ENCODE peak calls at places on chromosomes 12 and 14, in seven cellular contexts. One of them, this sample, is unnamed.

GRCh38 chr14:85010186-85010585 is 519.8 kb upstream of the FLRT2 start:
- DNase-seq in AG08396: no peak
- DNase-seq in HEK293T: no peak
- DNase-seq in heart right ventricle: no peak
- DNase-seq in OCI-LY7: no peak
- DNase-seq in HL-60: no peak
- DNase-seq in IMR-90: no peak
- DNase-seq in this sample: no peak

GRCh38 chr14:90599748-90600507 is 203.1 kb downstream of the CALM1 start:
- DNase-seq in AG08396: no peak
- DNase-seq in HEK293T: no peak
- DNase-seq in heart right ventricle: no peak
- DNase-seq in OCI-LY7: no peak
- DNase-seq in HL-60: no peak
- DNase-seq in IMR-90: peak; percentile 46
- DNase-seq in this sample: no peak

GRCh38 chr14:70098257-70098809 is 90.4 kb downstream of the SLC8A3 start:
- DNase-seq in AG08396: no peak
- DNase-seq in HEK293T: no peak
- DNase-seq in heart right ventricle: no peak
- DNase-seq in OCI-LY7: no peak
- DNase-seq in HL-60: no peak
- DNase-seq in IMR-90: no peak
- DNase-seq in this sample: no peak

GRCh38 chr14:58026967-58027366 is 125.0 kb downstream of the ARMH4 start:
- DNase-seq in AG08396: no peak
- DNase-seq in HEK293T: no peak
- DNase-seq in heart right ventricle: no peak
- DNase-seq in OCI-LY7: no peak
- DNase-seq in HL-60: no peak
- DNase-seq in IMR-90: no peak
- DNase-seq in this sample: no peak

GRCh38 chr14:99732436-99733220 is 48.5 kb downstream of the CYP46A1 start:
- DNase-seq in AG08396: no peak
- DNase-seq in HEK293T: no peak
- DNase-seq in heart right ventricle: no peak
- DNase-seq in OCI-LY7: no peak
- DNase-seq in HL-60: no peak
- DNase-seq in IMR-90: no peak
- DNase-seq in this sample: no peak

GRCh38 chr12:91189526-91189925 is 6.9 kb upstream of the DCN start:
- DNase-seq in AG08396: no peak
- DNase-seq in HEK293T: no peak
- DNase-seq in heart right ventricle: no peak
- DNase-seq in OCI-LY7: no peak
- DNase-seq in HL-60: no peak
- DNase-seq in IMR-90: peak; percentile 65
- DNase-seq in this sample: no peak

GRCh38 chr14:99265571-99265970 is 6.4 kb downstream of the BCL11B start:
- DNase-seq in AG08396: no peak
- DNase-seq in HEK293T: no peak
- DNase-seq in heart right ventricle: no peak
- DNase-seq in OCI-LY7: no peak
- DNase-seq in HL-60: no peak
- DNase-seq in IMR-90: no peak
- DNase-seq in this sample: no peak

GRCh38 chr12:100234591-100235304 is 32.1 kb downstream of the DEPDC4 start:
- DNase-seq in AG08396: peak; percentile 28
- DNase-seq in HEK293T: peak; percentile 23
- DNase-seq in heart right ventricle: no peak
- DNase-seq in OCI-LY7: peak; percentile 53
- DNase-seq in HL-60: no peak
- DNase-seq in IMR-90: peak; percentile 86
- DNase-seq in this sample: no peak

GRCh38 chr12:126384029-126384564 is 1318.9 kb downstream of the AACS start:
- DNase-seq in AG08396: no peak
- DNase-seq in HEK293T: no peak
- DNase-seq in heart right ventricle: no peak
- DNase-seq in OCI-LY7: no peak
- DNase-seq in HL-60: no peak
- DNase-seq in IMR-90: no peak
- DNase-seq in this sample: no peak

GRCh38 chr14:104936361-104937155 is 11.9 kb downstream of the PLD4 start:
- DNase-seq in AG08396: peak; percentile 8
- DNase-seq in HEK293T: no peak
- DNase-seq in heart right ventricle: no peak
- DNase-seq in OCI-LY7: no peak
- DNase-seq in HL-60: no peak
- DNase-seq in IMR-90: no peak
- DNase-seq in this sample: no peak

GRCh38 chr14:56996721-56997399 is 186.6 kb upstream of the OTX2 start:
- DNase-seq in AG08396: no peak
- DNase-seq in HEK293T: no peak
- DNase-seq in heart right ventricle: no peak
- DNase-seq in OCI-LY7: no peak
- DNase-seq in HL-60: no peak
- DNase-seq in IMR-90: no peak
- DNase-seq in this sample: no peak

GRCh38 chr14:100557658-100558057 is 29.6 kb downstream of the BEGAIN start:
- DNase-seq in AG08396: no peak
- DNase-seq in HEK293T: no peak
- DNase-seq in heart right ventricle: no peak
- DNase-seq in OCI-LY7: no peak
- DNase-seq in HL-60: no peak
- DNase-seq in IMR-90: peak; percentile 18
- DNase-seq in this sample: no peak

GRCh38 chr12:28951941-28952340 is 197.1 kb upstream of the FAR2 start:
- DNase-seq in AG08396: no peak
- DNase-seq in HEK293T: no peak
- DNase-seq in heart right ventricle: no peak
- DNase-seq in OCI-LY7: no peak
- DNase-seq in HL-60: no peak
- DNase-seq in IMR-90: no peak
- DNase-seq in this sample: no peak

GRCh38 chr12:110073049-110073831 is 24.9 kb upstream of the C12orf76 start:
- DNase-seq in AG08396: peak; percentile 48
- DNase-seq in HEK293T: no peak
- DNase-seq in heart right ventricle: peak; percentile 28
- DNase-seq in OCI-LY7: peak; percentile 54
- DNase-seq in HL-60: no peak
- DNase-seq in IMR-90: no peak
- DNase-seq in this sample: no peak

GRCh38 chr14:22520235-22520634 is 68.8 kb downstream of the DAD1 start:
- DNase-seq in AG08396: no peak
- DNase-seq in HEK293T: no peak
- DNase-seq in heart right ventricle: no peak
- DNase-seq in OCI-LY7: no peak
- DNase-seq in HL-60: no peak
- DNase-seq in IMR-90: peak; percentile 83
- DNase-seq in this sample: no peak

GRCh38 chr12:98575013-98575412 is 18.5 kb upstream of the SLC25A3 start:
- DNase-seq in AG08396: no peak
- DNase-seq in HEK293T: no peak
- DNase-seq in heart right ventricle: no peak
- DNase-seq in OCI-LY7: no peak
- DNase-seq in HL-60: no peak
- DNase-seq in IMR-90: no peak
- DNase-seq in this sample: no peak

GRCh38 chr14:72608391-72609204 is 285.3 kb downstream of the DPF3 start:
- DNase-seq in AG08396: peak; percentile 90
- DNase-seq in HEK293T: no peak
- DNase-seq in heart right ventricle: no peak
- DNase-seq in OCI-LY7: no peak
- DNase-seq in HL-60: no peak
- DNase-seq in IMR-90: peak; percentile 97
- DNase-seq in this sample: no peak

GRCh38 chr14:67765192-67765834 is 51.1 kb downstream of the ZFYVE26 start:
- DNase-seq in AG08396: no peak
- DNase-seq in HEK293T: no peak
- DNase-seq in heart right ventricle: no peak
- DNase-seq in OCI-LY7: no peak
- DNase-seq in HL-60: no peak
- DNase-seq in IMR-90: no peak
- DNase-seq in this sample: no peak